ENCODE peak calls at places on chromosomes 12 and 14, in five cellular contexts. One of them, this sample, is unnamed.
A peak's percentile ranks its signal among the peaks of the same experiment; 100 is the strongest.

GRCh38 chr12:132489078-132489601 is 811 bp upstream of the FBRSL1 start:
- DNase-seq in ovary: peak; percentile 71
- DNase-seq in fibroblast of the aortic adventitia: no peak
- DNase-seq in mucosa of gallbladder: no peak
- DNase-seq in lower lobe of right lung: peak; percentile 78
- DNase-seq in this sample: peak; percentile 31

GRCh38 chr14:89027097-89027740 is 202.8 kb downstream of the TTC8 start:
- DNase-seq in ovary: peak; percentile 75
- DNase-seq in fibroblast of the aortic adventitia: peak; percentile 31
- DNase-seq in mucosa of gallbladder: peak; percentile 25
- DNase-seq in lower lobe of right lung: peak; percentile 69
- DNase-seq in this sample: peak; percentile 79

GRCh38 chr12:130281157-130281799 is 56.4 kb upstream of the PIWIL1 start:
- DNase-seq in ovary: no peak
- DNase-seq in fibroblast of the aortic adventitia: no peak
- DNase-seq in mucosa of gallbladder: no peak
- DNase-seq in lower lobe of right lung: no peak
- DNase-seq in this sample: no peak

GRCh38 chr12:12992418-12993175 is 7.5 kb downstream of the HEBP1 start:
- DNase-seq in ovary: peak; percentile 71
- DNase-seq in fibroblast of the aortic adventitia: peak; percentile 94
- DNase-seq in mucosa of gallbladder: peak; percentile 22
- DNase-seq in lower lobe of right lung: peak; percentile 68
- DNase-seq in this sample: peak; percentile 95

GRCh38 chr12:46391630-46392029 is 19.1 kb upstream of the SLC38A2 start:
- DNase-seq in ovary: no peak
- DNase-seq in fibroblast of the aortic adventitia: peak; percentile 98
- DNase-seq in mucosa of gallbladder: no peak
- DNase-seq in lower lobe of right lung: no peak
- DNase-seq in this sample: no peak

GRCh38 chr12:132326646-132327045 is 2.7 kb downstream of the GALNT9 start:
- DNase-seq in ovary: no peak
- DNase-seq in fibroblast of the aortic adventitia: no peak
- DNase-seq in mucosa of gallbladder: no peak
- DNase-seq in lower lobe of right lung: no peak
- DNase-seq in this sample: no peak

GRCh38 chr12:78028426-78028825 is 197.7 kb downstream of the NAV3 start:
- DNase-seq in ovary: no peak
- DNase-seq in fibroblast of the aortic adventitia: no peak
- DNase-seq in mucosa of gallbladder: no peak
- DNase-seq in lower lobe of right lung: no peak
- DNase-seq in this sample: no peak

GRCh38 chr12:48788852-48789775 is at the start of gene ADCY6:
- DNase-seq in ovary: peak; percentile 84
- DNase-seq in fibroblast of the aortic adventitia: peak; percentile 60
- DNase-seq in mucosa of gallbladder: peak; percentile 73
- DNase-seq in lower lobe of right lung: peak; percentile 87
- DNase-seq in this sample: peak; percentile 87

GRCh38 chr14:63186453-63186852 is 17.8 kb upstream of the RHOJ start:
- DNase-seq in ovary: no peak
- DNase-seq in fibroblast of the aortic adventitia: peak; percentile 83
- DNase-seq in mucosa of gallbladder: no peak
- DNase-seq in lower lobe of right lung: no peak
- DNase-seq in this sample: peak; percentile 59

GRCh38 chr12:103833891-103834290 is 7.1 kb downstream of the NT5DC3 start:
- DNase-seq in ovary: no peak
- DNase-seq in fibroblast of the aortic adventitia: no peak
- DNase-seq in mucosa of gallbladder: no peak
- DNase-seq in lower lobe of right lung: no peak
- DNase-seq in this sample: peak; percentile 42

GRCh38 chr12:117033382-117034045 is 65.7 kb downstream of the TESC start:
- DNase-seq in ovary: peak; percentile 60
- DNase-seq in fibroblast of the aortic adventitia: no peak
- DNase-seq in mucosa of gallbladder: no peak
- DNase-seq in lower lobe of right lung: no peak
- DNase-seq in this sample: no peak

GRCh38 chr12:30602678-30603077 is 93.0 kb downstream of the IPO8 start:
- DNase-seq in ovary: no peak
- DNase-seq in fibroblast of the aortic adventitia: no peak
- DNase-seq in mucosa of gallbladder: no peak
- DNase-seq in lower lobe of right lung: no peak
- DNase-seq in this sample: no peak

GRCh38 chr12:122730215-122731014 is at the start of gene HCAR1:
- DNase-seq in ovary: peak; percentile 33
- DNase-seq in fibroblast of the aortic adventitia: peak; percentile 30
- DNase-seq in mucosa of gallbladder: no peak
- DNase-seq in lower lobe of right lung: no peak
- DNase-seq in this sample: no peak

GRCh38 chr12:6230321-6231110 is 30.3 kb downstream of the CD9 start:
- DNase-seq in ovary: no peak
- DNase-seq in fibroblast of the aortic adventitia: no peak
- DNase-seq in mucosa of gallbladder: peak; percentile 59
- DNase-seq in lower lobe of right lung: peak; percentile 79
- DNase-seq in this sample: no peak